ENCODE peak calls at places on chromosome 4, in four cellular contexts. E, W, Z and U are unnamed samples.

GRCh38 chr4:8118035-8118434 is 40.6 kb downstream of the ABLIM2 start:
- DNase-seq in E (no peak), W (no peak), Z (no peak), U (no peak)

GRCh38 chr4:96315815-96316214 is 475.9 kb downstream of the PDHA2 start:
- DNase-seq in E (no peak), Z (no peak), W (no peak), U (no peak)

GRCh38 chr4:74555231-74555630 is 110.3 kb downstream of the AREG start:
- DNase-seq in E (peak; percentile 69), W (no peak), Z (no peak), U (no peak)

GRCh38 chr4:171924761-171925376 is 111.7 kb downstream of the GALNTL6 start:
- DNase-seq in E (no peak), Z (no peak), W (no peak), U (no peak)

GRCh38 chr4:139337612-139338011 is 35.3 kb upstream of the NDUFC1 start:
- DNase-seq in W (no peak), Z (no peak), E (no peak), U (no peak)

GRCh38 chr4:156558365-156559025 is 413.1 kb downstream of the PDGFC start:
- DNase-seq in W (no peak), E (peak; percentile 35), Z (no peak), U (no peak)

GRCh38 chr4:110046588-110047049 is 133.9 kb downstream of the EGF start:
- DNase-seq in Z (no peak), E (peak; percentile 68), W (no peak), U (no peak)

GRCh38 chr4:1226598-1226997 is 22.3 kb downstream of the CTBP1 start:
- DNase-seq in E (no peak), W (no peak), Z (no peak), U (no peak)

GRCh38 chr4:98232202-98232601 is 29.0 kb upstream of the RAP1GDS1 start:
- DNase-seq in E (peak; percentile 30), Z (no peak), W (no peak), U (peak; percentile 9)

GRCh38 chr4:66486068-66486467 is 815.8 kb upstream of the EPHA5 start:
- DNase-seq in Z (no peak), E (no peak), W (no peak), U (no peak)

GRCh38 chr4:66489370-66489769 is 819.1 kb upstream of the EPHA5 start:
- DNase-seq in Z (no peak), E (no peak), W (no peak), U (no peak)

GRCh38 chr4:66489783-66490452 is 819.6 kb upstream of the EPHA5 start:
- DNase-seq in W (no peak), E (peak; percentile 65), Z (no peak), U (peak; percentile 62)
- TF ChIP-seq CEBPB in W (no peak), E (no peak), Z (no peak), U (no peak)

GRCh38 chr4:188976644-188977115 is 837.4 kb downstream of the TRIML1 start:
- DNase-seq in Z (no peak), E (peak; percentile 70), W (no peak), U (no peak)
- TF ChIP-seq ELK1 in Z (no peak), E (no peak), W (no peak), U (no peak)

GRCh38 chr4:158300012-158300411 is 89.7 kb downstream of the TMEM144 start:
- DNase-seq in W (no peak), E (no peak), Z (no peak), U (peak; percentile 13)

GRCh38 chr4:158304694-158305093 is 94.4 kb downstream of the TMEM144 start:
- DNase-seq in Z (no peak), E (no peak), W (no peak), U (no peak)

GRCh38 chr4:158299459-158300007 is 89.2 kb downstream of the TMEM144 start:
- DNase-seq in E (no peak), W (no peak), Z (no peak), U (peak; percentile 61)

GRCh38 chr4:158297866-158298265 is 87.6 kb downstream of the TMEM144 start:
- DNase-seq in W (no peak), E (no peak), Z (no peak), U (no peak)

DNA sequence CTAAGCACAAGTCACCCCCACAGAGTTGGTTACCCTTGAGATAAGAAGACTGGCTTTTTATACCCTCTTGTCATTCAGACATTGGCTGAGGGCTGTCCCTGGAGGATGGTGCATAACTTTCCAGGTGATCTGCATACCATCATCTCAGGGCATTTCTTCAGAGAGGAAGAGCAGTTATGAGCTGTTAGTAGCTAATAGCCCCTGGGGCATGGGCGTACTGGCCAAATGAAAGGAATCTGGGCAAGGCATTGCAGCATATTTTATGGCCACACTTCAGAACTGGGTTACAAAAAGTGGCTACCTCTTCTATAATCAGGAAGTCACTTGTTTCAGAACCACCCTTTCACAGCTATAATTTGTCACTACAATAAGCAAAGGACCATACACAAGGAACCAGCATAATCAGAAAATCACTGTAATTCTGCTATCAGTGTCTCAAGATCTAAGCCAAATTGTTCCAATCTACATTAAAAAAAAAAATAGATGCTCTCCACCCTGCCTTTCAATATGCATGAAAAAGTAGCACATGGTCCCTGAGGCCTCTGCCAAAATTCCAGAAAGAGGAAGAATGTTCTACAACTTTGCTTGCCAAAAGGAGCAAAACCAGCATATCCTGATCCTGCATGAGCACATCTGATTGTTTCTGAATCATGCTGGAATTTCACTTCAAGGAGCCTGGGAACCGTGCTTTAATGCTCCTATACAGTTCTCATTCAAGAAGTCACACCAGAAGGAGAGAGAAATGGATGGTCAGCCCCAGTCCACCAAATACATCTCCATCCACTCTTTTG is 92.0 kb downstream of the TMEM144 start:
- DNase-seq in W (no peak), E (peak; percentile 80), Z (no peak), U (no peak)
- TF ChIP-seq CEBPB in W (no peak), E (no peak), Z (no peak), U (no peak)

GRCh38 chr4:40963912-40964478 is 214.2 kb downstream of the NSUN7 start:
- DNase-seq in Z (no peak), E (peak; percentile 73), W (no peak), U (no peak)
- TF ChIP-seq ELK1 in Z (no peak), E (no peak), W (no peak), U (no peak)

DNA sequence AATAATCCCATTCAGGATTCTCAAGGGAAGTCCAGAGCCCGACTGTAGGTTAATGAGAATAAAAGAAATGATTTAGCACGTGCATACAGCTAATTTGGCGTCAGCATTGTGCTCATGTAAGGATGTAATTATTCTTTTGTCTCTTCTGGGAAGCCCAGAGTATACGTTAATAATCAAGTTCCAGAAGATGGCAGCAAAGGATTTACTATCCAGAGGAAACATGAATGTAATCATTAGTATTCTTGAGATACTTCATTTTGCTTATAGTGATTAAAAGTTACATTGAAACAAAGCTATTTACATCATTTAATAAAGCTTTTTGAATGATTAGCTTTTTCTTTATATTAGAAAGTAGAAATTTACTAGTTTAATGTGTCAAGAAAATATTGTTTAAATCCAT is 27.1 kb upstream of the MAP9 start:
- DNase-seq in E (peak; percentile 72), W (no peak), Z (no peak), U (peak; percentile 40)
- TF ChIP-seq CEBPB in E (no peak), W (no peak), Z (no peak), U (no peak)

GRCh38 chr4:47486306-47486705 is 1.2 kb downstream of the ATP10D start:
- DNase-seq in E (no peak), W (no peak), Z (no peak), U (no peak)

GRCh38 chr4:47493238-47494123 is 8.4 kb downstream of the ATP10D start:
- DNase-seq in W (no peak), Z (no peak), E (no peak), U (no peak)

GRCh38 chr4:47494124-47494430 is 9.0 kb downstream of the ATP10D start:
- DNase-seq in W (no peak), Z (no peak), E (no peak), U (no peak)

GRCh38 chr4:47488706-47489105 is 3.6 kb downstream of the ATP10D start:
- DNase-seq in Z (no peak), W (no peak), E (no peak), U (no peak)

GRCh38 chr4:47490550-47490949 is 5.5 kb downstream of the ATP10D start:
- DNase-seq in E (no peak), W (no peak), Z (no peak), U (peak; percentile 38)
- TF ChIP-seq ELK1 in E (no peak), W (no peak), Z (no peak), U (no peak)

GRCh38 chr4:79923290-79923689 is 149.7 kb downstream of the ANTXR2 start:
- DNase-seq in E (no peak), Z (no peak), W (no peak), U (no peak)

GRCh38 chr4:79922011-79922410 is 151.0 kb downstream of the ANTXR2 start:
- DNase-seq in W (no peak), E (peak; percentile 10), Z (no peak), U (no peak)

DNA sequence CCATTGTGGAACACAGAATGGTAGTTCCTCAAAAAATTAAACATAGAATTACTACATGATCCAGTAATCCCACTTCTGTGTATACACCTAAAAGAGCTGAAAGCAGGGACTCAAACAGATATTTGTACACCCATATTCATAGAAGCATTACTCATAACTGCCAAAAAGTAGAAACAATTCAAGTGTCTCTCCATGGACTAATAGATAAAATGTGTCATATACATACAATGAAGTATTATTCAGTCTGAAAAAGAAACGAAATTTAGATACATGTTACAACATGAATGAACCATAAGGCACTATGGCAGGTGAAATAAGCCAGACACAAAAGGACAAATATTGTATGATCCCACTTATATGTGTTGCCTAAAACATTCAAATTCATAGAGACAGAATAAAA is 145.1 kb downstream of the ANTXR2 start:
- DNase-seq in Z (no peak), W (no peak), E (no peak), U (no peak)
- TF ChIP-seq CEBPB in Z (no peak), W (no peak), E (no peak), U (no peak)